ENCODE peak calls at places on chromosome 19, in six cellular contexts. C, O, Z, H, K and G are unnamed samples.
A peak's percentile ranks its signal among the peaks of the same experiment; 100 is the strongest.

GRCh38 chr19:1728816-1729567 is 24.3 kb upstream of the ONECUT3 start:
- DNase-seq in C (no peak), O (no peak), Z (no peak), H (no peak), K (no peak), G (no peak)

GRCh38 chr19:747432-748273 is 3.3 kb upstream of the MISP start:
- DNase-seq in C (no peak), O (no peak), Z (no peak), H (no peak), K (no peak), G (no peak)

GRCh38 chr19:8083141-8083540 is 30.6 kb downstream of the CCL25 start:
- DNase-seq in C (no peak), O (no peak), Z (no peak), H (no peak), K (no peak), G (no peak)

GRCh38 chr19:18310118-18310909 is 12.6 kb downstream of the LSM4 start:
- DNase-seq in C (no peak), O (no peak), Z (no peak), H (no peak), K (no peak), G (no peak)

GRCh38 chr19:2774083-2774679 is 8.9 kb downstream of the SGTA start:
- DNase-seq in C (no peak), O (no peak), Z (no peak), H (no peak), K (no peak), G (no peak)

GRCh38 chr19:45772130-45772880 is 3.3 kb upstream of the SIX5 start:
- DNase-seq in C (no peak), O (no peak), Z (no peak), H (no peak), K (no peak), G (no peak)

GRCh38 chr19:919157-920050 is 2.3 kb downstream of the KISS1R start:
- DNase-seq in C (no peak), O (no peak), Z (peak; percentile 57), H (no peak), K (no peak), G (no peak)

GRCh38 chr19:51158474-51159129 is 16.5 kb downstream of the SIGLEC7 start:
- DNase-seq in C (no peak), O (peak; percentile 32), Z (peak; percentile 69), H (peak; percentile 23), K (peak; percentile 40), G (no peak)

GRCh38 chr19:650121-650520 is 10.4 kb downstream of the FGF22 start:
- DNase-seq in C (no peak), O (no peak), Z (no peak), H (no peak), K (no peak), G (no peak)

GRCh38 chr19:751501-752341 is 809 bp downstream of the MISP start:
- DNase-seq in C (no peak), O (peak; percentile 80), Z (no peak), H (peak; percentile 81), K (peak; percentile 87), G (no peak)

GRCh38 chr19:46409146-46409545 is 4.2 kb downstream of the CCDC8 start:
- DNase-seq in C (no peak), O (no peak), Z (no peak), H (no peak), K (no peak), G (no peak)

GRCh38 chr19:3670796-3671679 is 29.2 kb downstream of the PIP5K1C start:
- DNase-seq in C (peak; percentile 92), O (peak; percentile 87), Z (no peak), H (peak; percentile 85), K (peak; percentile 80), G (no peak)

GRCh38 chr19:6186435-6186834 is 51.0 kb downstream of the ACSBG2 start:
- DNase-seq in C (no peak), O (no peak), Z (no peak), H (no peak), K (no peak), G (no peak)

GRCh38 chr19:40332669-40333068 is 15.5 kb downstream of the C19orf47 start:
- DNase-seq in C (no peak), O (no peak), Z (no peak), H (no peak), K (no peak), G (no peak)

GRCh38 chr19:10520652-10521318 is 3.5 kb upstream of the S1PR5 start:
- DNase-seq in C (no peak), O (no peak), Z (no peak), H (no peak), K (no peak), G (no peak)

GRCh38 chr19:18791315-18791678 is 192 bp upstream of the COMP start:
- DNase-seq in C (no peak), O (no peak), Z (no peak), H (no peak), K (no peak), G (no peak)

GRCh38 chr19:11265785-11266236 is 3.5 kb upstream of the DOCK6 start:
- DNase-seq in C (no peak), O (no peak), Z (no peak), H (peak; percentile 28), K (peak; percentile 29), G (no peak)

GRCh38 chr19:5480427-5480836 is 25.2 kb downstream of the ZNRF4 start:
- DNase-seq in C (no peak), O (peak; percentile 15), Z (peak; percentile 45), H (no peak), K (peak; percentile 35), G (no peak)

GRCh38 chr19:18415177-18415867 is 3.9 kb upstream of the SSBP4 start:
- DNase-seq in C (peak; percentile 96), O (peak; percentile 96), Z (no peak), H (peak; percentile 87), K (peak; percentile 90), G (no peak)

GRCh38 chr19:567296-567900 is 5.0 kb upstream of the BSG start:
- DNase-seq in C (no peak), O (no peak), Z (no peak), H (no peak), K (no peak), G (no peak)

GRCh38 chr19:49506575-49507105 is 5.8 kb upstream of the FCGRT start:
- DNase-seq in C (no peak), O (peak; percentile 68), Z (peak; percentile 79), H (peak; percentile 47), K (peak; percentile 55), G (no peak)

GRCh38 chr19:19372656-19373416 is 32.6 kb upstream of the GATAD2A start:
- DNase-seq in C (peak; percentile 58), O (peak; percentile 60), Z (no peak), H (peak; percentile 41), K (peak; percentile 29), G (no peak)

GRCh38 chr19:38206928-38207327 is 17.1 kb downstream of the DPF1 start:
- DNase-seq in C (no peak), O (no peak), Z (no peak), H (no peak), K (no peak), G (no peak)

DNA sequence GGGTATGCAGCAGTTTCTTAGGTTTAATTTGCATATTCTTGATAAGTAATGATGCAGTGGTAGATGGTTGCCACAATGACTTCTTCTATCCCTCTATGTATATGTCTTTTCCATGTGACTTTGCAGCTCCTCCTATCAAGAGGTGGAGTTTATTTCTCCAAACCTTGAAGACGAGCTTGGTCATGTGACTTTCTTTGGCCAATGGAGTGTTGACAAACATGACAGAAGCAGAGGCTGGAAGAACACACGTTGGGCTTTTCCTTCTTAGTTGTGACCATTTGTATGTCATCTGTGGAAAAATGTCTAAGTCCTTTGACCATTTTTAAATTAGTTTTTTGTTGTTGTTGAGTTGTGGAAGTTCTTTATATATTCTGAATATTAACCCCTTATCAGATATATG is 32.3 kb downstream of the ZNF333 start:
- DNase-seq in C (no peak), O (no peak), Z (no peak), H (no peak), K (no peak), G (no peak)
- H3K4me3 ChIP-seq in C (no peak overlapping the region), O (no peak overlapping the region), Z (no peak overlapping the region), H (no peak overlapping the region), K (no peak overlapping the region), G (no peak overlapping the region)

GRCh38 chr19:43599635-43600295 is 3.4 kb downstream of the ZNF576 start:
- DNase-seq in C (no peak), O (no peak), Z (no peak), H (no peak), K (no peak), G (no peak)
- TF ChIP-seq CTCF in C (no peak), O (no peak), Z (no peak), H (no peak), K (no peak), G (no peak)

DNA sequence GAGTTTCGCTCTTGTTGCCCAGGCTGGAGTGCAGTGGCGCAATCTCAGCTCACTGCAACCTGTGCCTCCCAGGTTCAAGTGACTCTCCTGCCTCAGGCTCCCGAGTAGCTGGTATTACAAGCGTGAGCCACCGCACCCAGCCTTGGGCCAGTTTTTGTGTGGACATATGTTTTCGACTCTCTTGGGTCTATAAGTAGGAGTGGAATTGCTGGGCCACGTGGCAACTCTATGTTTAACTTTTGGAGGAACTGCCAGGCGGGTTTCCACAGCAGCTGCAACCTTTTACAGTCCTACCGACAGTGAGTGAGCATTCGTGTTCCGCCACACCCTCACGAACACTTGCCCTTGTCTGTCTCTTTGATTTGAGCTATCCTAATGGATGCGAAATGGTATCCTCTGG is 44.9 kb downstream of the BICRA start:
- DNase-seq in C (no peak), O (no peak), Z (no peak), H (no peak), K (no peak), G (no peak)
- H3K4me3 ChIP-seq in C (no peak overlapping the region), O (no peak overlapping the region), Z (no peak overlapping the region), H (no peak overlapping the region), K (no peak overlapping the region), G (no peak overlapping the region)

DNA sequence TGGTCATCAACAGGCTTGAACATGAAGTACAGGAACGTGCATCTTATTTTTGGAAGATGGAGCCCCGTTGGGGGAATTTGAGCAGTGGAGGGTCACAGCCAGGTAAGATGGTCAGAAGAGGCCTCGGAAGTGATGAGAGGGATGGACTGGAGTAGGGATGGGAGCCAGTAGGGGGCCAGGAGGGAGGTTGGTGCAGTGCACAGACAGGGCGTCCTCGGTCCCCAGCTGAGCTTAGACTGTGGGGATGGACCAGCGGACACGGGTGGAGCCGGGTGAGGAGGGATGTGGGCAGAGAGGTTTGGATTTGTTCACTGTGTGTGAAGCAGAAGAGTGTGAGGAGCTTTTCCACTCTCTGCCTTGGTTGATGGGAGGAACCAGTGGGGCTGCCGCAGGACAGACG is 10.6 kb downstream of the RPS9 start:
- DNase-seq in C (no peak), O (no peak), Z (no peak), H (no peak), K (no peak), G (no peak)
- TF ChIP-seq CTCF in C (no peak), O (no peak), Z (no peak), H (no peak), K (no peak), G (no peak)

GRCh38 chr19:29876414-29876813 is 64.6 kb downstream of the CCNE1 start:
- DNase-seq in C (no peak), O (no peak), Z (no peak), H (no peak), K (no peak), G (no peak)
- H3K4me3 ChIP-seq in C (no peak overlapping the region), O (no peak overlapping the region), Z (no peak overlapping the region), H (no peak overlapping the region), K (no peak overlapping the region), G (no peak overlapping the region)